ENCODE peak calls at places on chromosomes 5 and 9, in six cellular contexts. R is stimulated activated CD4-positive, alpha-beta T cell treated with anti-CD3 and anti-CD28 coated beads, Interleukin-15, amount 100 ng/mL, for 1 hour; A is activated effector memory CD4-positive, alpha-beta T cell treated with anti-CD3 and anti-CD28 coated beads, Interleukin-2, amount 50 U/mL, for 16 hours; L is WTC11; D is fibroblast of the conjunctiva; O is B cell. V is an unnamed sample.
A peak's percentile ranks its signal among the peaks of the same experiment; 100 is the strongest.

GRCh38 chr5:90844931-90845330 is 286.3 kb downstream of the ADGRV1 start:
- DNase-seq in O (no peak), D (no peak), A (no peak), R (no peak), L (no peak), V (no peak)

GRCh38 chr5:83527722-83528438 is 56.3 kb downstream of the VCAN start:
- DNase-seq in A (no peak), O (no peak), R (no peak), L (no peak), D (no peak), V (no peak)

GRCh38 chr9:87109851-87110250 is 162.5 kb upstream of the GAS1 start:
- DNase-seq in L (no peak), O (no peak), D (no peak), R (no peak), A (no peak), V (no peak)

GRCh38 chr5:43543434-43543833 is 13.4 kb downstream of the PAIP1 start:
- DNase-seq in R (no peak), O (no peak), L (no peak), D (no peak), A (no peak), V (no peak)

GRCh38 chr5:74394543-74394923 is 246.0 kb downstream of the ENC1 start:
- DNase-seq in L (no peak), O (no peak), R (no peak), D (no peak), A (no peak), V (no peak)

GRCh38 chr5:78972654-78973428 is 12.3 kb downstream of the ARSB start:
- DNase-seq in R (no peak), O (no peak), L (no peak), A (no peak), D (peak; percentile 13), V (peak; percentile 84)

GRCh38 chr9:129400971-129401622 is 219.8 kb downstream of the C9orf50 start:
- DNase-seq in L (no peak), A (no peak), D (no peak), O (no peak), R (no peak), V (no peak)

GRCh38 chr5:173323799-173324114 is 4.5 kb downstream of the STC2 start:
- DNase-seq in L (no peak), A (no peak), O (no peak), D (no peak), R (no peak), V (no peak)

GRCh38 chr9:130940023-130940549 is 1.0 kb upstream of the FIBCD1 start:
- DNase-seq in D (no peak), L (peak; percentile 41), R (no peak), O (no peak), A (no peak), V (no peak)

GRCh38 chr5:136731241-136731885 is 366.0 kb upstream of the TRPC7 start:
- DNase-seq in D (no peak), L (no peak), A (no peak), O (no peak), R (no peak), V (no peak)

GRCh38 chr5:62578540-62578939 is at the start of gene LRRC70:
- DNase-seq in O (no peak), A (no peak), L (no peak), R (no peak), D (peak; percentile 18), V (no peak)

GRCh38 chr9:94891183-94891582 is 164.7 kb downstream of the AOPEP start:
- DNase-seq in R (no peak), A (no peak), L (no peak), D (no peak), O (no peak), V (no peak)

GRCh38 chr9:81490605-81491331 is 198.6 kb downstream of the TLE1 start:
- DNase-seq in R (no peak), O (no peak), A (no peak), L (no peak), D (peak; percentile 43), V (no peak)

GRCh38 chr5:78920604-78921003 is 64.5 kb downstream of the ARSB start:
- DNase-seq in O (no peak), D (no peak), R (no peak), L (no peak), A (no peak), V (no peak)

GRCh38 chr5:103243665-103244064 is 14.9 kb upstream of the MACIR start:
- DNase-seq in L (no peak), A (no peak), D (no peak), R (no peak), O (no peak), V (no peak)

GRCh38 chr9:22238809-22239684 is 207.6 kb upstream of the DMRTA1 start:
- DNase-seq in D (no peak), O (no peak), A (no peak), L (no peak), R (no peak), V (no peak)

GRCh38 chr9:9112001-9112725 is 1312.6 kb upstream of the DMAC1 start:
- DNase-seq in O (no peak), A (no peak), R (no peak), L (no peak), D (no peak), V (peak; percentile 2)

GRCh38 chr5:131252824-131253171 is 11.1 kb upstream of the CDC42SE2 start:
- DNase-seq in L (no peak), R (peak; percentile 57), D (no peak), A (peak; percentile 92), O (peak; percentile 89), V (no peak)

GRCh38 chr5:58240286-58240685 is 219.6 kb downstream of the PLK2 start:
- DNase-seq in O (no peak), D (no peak), R (no peak), A (no peak), L (no peak), V (no peak)

GRCh38 chr5:120464627-120465280 is 654 bp downstream of the PRR16 start:
- DNase-seq in D (peak; percentile 72), L (peak; percentile 35), R (no peak), A (no peak), O (no peak), V (no peak)

GRCh38 chr5:114362977-114363721 is 1.3 kb downstream of the KCNN2 start:
- DNase-seq in R (no peak), D (no peak), L (no peak), O (no peak), A (no peak), V (no peak)

GRCh38 chr9:92360083-92360482 is 34.3 kb downstream of the CENPP start:
- DNase-seq in O (no peak), R (no peak), D (no peak), L (no peak), A (no peak), V (no peak)

GRCh38 chr9:83986765-83987401 is 6.3 kb downstream of the RMI1 start:
- DNase-seq in O (no peak), R (no peak), A (peak; percentile 63), L (no peak), D (no peak), V (no peak)

GRCh38 chr9:120914953-120915352 is 11.6 kb downstream of the TRAF1 start:
- DNase-seq in R (no peak), O (no peak), L (no peak), A (no peak), D (no peak), V (no peak)

GRCh38 chr5:132181011-132181629 is 46.5 kb downstream of the P4HA2 start:
- DNase-seq in A (no peak), O (no peak), R (no peak), L (peak; percentile 60), D (no peak), V (no peak)

GRCh38 chr5:69004127-69004526 is 89.7 kb upstream of the SLC30A5 start:
- DNase-seq in A (no peak), R (no peak), D (no peak), O (no peak), L (no peak), V (no peak)

GRCh38 chr9:127892831-127893230 is 6.6 kb downstream of the ST6GALNAC6 start:
- DNase-seq in O (no peak), D (no peak), R (no peak), L (no peak), A (no peak), V (no peak)

GRCh38 chr5:8340261-8340660 is 471.3 kb downstream of the MTRR start:
- DNase-seq in A (no peak), R (no peak), O (no peak), L (no peak), D (no peak), V (no peak)

GRCh38 chr5:43014522-43014921 is 25.6 kb downstream of the ANXA2R start:
- DNase-seq in A (no peak), O (no peak), D (no peak), L (no peak), R (no peak), V (no peak)

GRCh38 chr9:114968710-114969109 is 38.3 kb upstream of the TNFSF8 start:
- DNase-seq in A (no peak), D (peak; percentile 22), O (no peak), R (no peak), L (no peak), V (no peak)

GRCh38 chr9:21590058-21590996 is 108.2 kb upstream of the IFNE start:
- DNase-seq in O (no peak), A (no peak), R (no peak), D (no peak), L (no peak), V (no peak)

GRCh38 chr5:58455966-58456365 is 3.9 kb downstream of the PLK2 start:
- DNase-seq in D (no peak), O (no peak), A (no peak), L (no peak), R (no peak), V (no peak)

GRCh38 chr9:20405086-20405485 is 217.2 kb downstream of the MLLT3 start:
- DNase-seq in A (no peak), O (no peak), D (no peak), L (no peak), R (no peak), V (no peak)

GRCh38 chr5:161167001-161167765 is 315.2 kb upstream of the ATP10B start:
- DNase-seq in L (no peak), O (no peak), D (no peak), R (no peak), A (no peak), V (no peak)

GRCh38 chr9:82961504-82962125 is 101.3 kb downstream of the RASEF start:
- DNase-seq in L (peak; percentile 84), A (no peak), D (peak; percentile 58), R (no peak), O (peak; percentile 43), V (peak; percentile 83)

GRCh38 chr5:75536694-75537360 is 25.1 kb downstream of the POLK start:
- DNase-seq in A (no peak), D (no peak), L (peak; percentile 23), O (no peak), R (no peak), V (no peak)

GRCh38 chr5:114544561-114544960 is 182.7 kb downstream of the KCNN2 start:
- DNase-seq in L (no peak), R (no peak), D (no peak), O (no peak), A (no peak), V (no peak)

V was measured in NCI-H1694 treated with DMSO at 0.1 percent for 48 hours.